ENCODE peak calls at places on chromosomes 5 and 9, in seven cellular contexts. N, V, U, Y, G, K and P are unnamed samples.
A peak's percentile ranks its signal among the peaks of the same experiment; 100 is the strongest.

GRCh38 chr9:124297553-124297905 is 39.8 kb downstream of the NEK6 start:
- DNase-seq in N (peak; percentile 90), V (peak; percentile 72), U (peak; percentile 72), Y (peak; percentile 28), G (no peak), K (no peak), P (no peak)

GRCh38 chr5:72093231-72093630 is 14.0 kb upstream of the MAP1B start:
- DNase-seq in N (no peak), V (no peak), U (no peak), Y (no peak), G (no peak), K (no peak), P (no peak)

GRCh38 chr5:74625742-74626241 is 14.7 kb downstream of the ENC1 start:
- DNase-seq in N (no peak), V (no peak), U (no peak), Y (no peak), G (no peak), K (no peak), P (no peak)

GRCh38 chr9:19894975-19895374 is 106.1 kb upstream of the SLC24A2 start:
- DNase-seq in N (peak; percentile 2), V (no peak), U (no peak), Y (no peak), G (no peak), K (no peak), P (no peak)

GRCh38 chr5:169811023-169811422 is 169.3 kb downstream of the INSYN2B start:
- DNase-seq in N (no peak), V (no peak), U (no peak), Y (no peak), G (no peak), K (no peak), P (no peak)

GRCh38 chr9:116998305-116998704 is 311.2 kb downstream of the TRIM32 start:
- DNase-seq in N (no peak), V (no peak), U (no peak), Y (no peak), G (no peak), K (peak; percentile 34), P (no peak)

GRCh38 chr5:95936812-95937397 is 24.7 kb downstream of the ELL2 start:
- DNase-seq in N (no peak), V (no peak), U (no peak), Y (no peak), G (no peak), K (no peak), P (no peak)

GRCh38 chr9:96245399-96245798 is 56.6 kb downstream of the HSD17B3 start:
- DNase-seq in N (no peak), V (no peak), U (no peak), Y (no peak), G (no peak), K (no peak), P (no peak)

GRCh38 chr5:179142434-179143198 is 82.4 kb downstream of the ZNF354C start:
- DNase-seq in N (peak; percentile 16), V (no peak), U (no peak), Y (no peak), G (no peak), K (no peak), P (no peak)

GRCh38 chr5:72377920-72378635 is 57.9 kb downstream of the PTCD2 start:
- DNase-seq in N (no peak), V (no peak), U (no peak), Y (no peak), G (no peak), K (no peak), P (no peak)

GRCh38 chr9:134496413-134497282 is 145.0 kb upstream of the COL5A1 start:
- DNase-seq in N (peak; percentile 36), V (no peak), U (no peak), Y (no peak), G (no peak), K (no peak), P (no peak)

GRCh38 chr9:112072721-112073553 is 102.2 kb downstream of the SUSD1 start:
- DNase-seq in N (peak; percentile 92), V (peak; percentile 51), U (no peak), Y (no peak), G (no peak), K (no peak), P (no peak)

GRCh38 chr5:178630475-178630930 is 3.7 kb upstream of the CLK4 start:
- DNase-seq in N (no peak), V (peak; percentile 51), U (no peak), Y (no peak), G (no peak), K (no peak), P (no peak)

GRCh38 chr9:94675008-94675841 is 35.9 kb upstream of the FBP1 start:
- DNase-seq in N (no peak), V (no peak), U (no peak), Y (no peak), G (no peak), K (no peak), P (no peak)

GRCh38 chr9:133471551-133472276 is 7.2 kb downstream of the SLC2A6 start:
- DNase-seq in N (no peak), V (no peak), U (no peak), Y (no peak), G (no peak), K (no peak), P (no peak)

GRCh38 chr5:168714046-168714445 is 134.9 kb upstream of the PANK3 start:
- DNase-seq in N (no peak), V (no peak), U (peak; percentile 18), Y (no peak), G (no peak), K (no peak), P (no peak)

GRCh38 chr5:14557203-14557725 is 24.3 kb upstream of the OTULINL start:
- DNase-seq in N (no peak), V (no peak), U (no peak), Y (no peak), G (no peak), K (no peak), P (no peak)

GRCh38 chr9:90933468-90933867 is 131.8 kb downstream of the SYK start:
- DNase-seq in N (no peak), V (no peak), U (no peak), Y (no peak), G (no peak), K (no peak), P (no peak)

GRCh38 chr5:153632748-153633290 is 142.3 kb downstream of the GRIA1 start:
- DNase-seq in N (no peak), V (no peak), U (no peak), Y (no peak), G (no peak), K (no peak), P (no peak)

GRCh38 chr9:3939820-3940219 is 360.0 kb downstream of the GLIS3 start:
- DNase-seq in N (no peak), V (no peak), U (no peak), Y (no peak), G (no peak), K (no peak), P (no peak)

GRCh38 chr5:2415678-2416077 is 335.8 kb downstream of the IRX2 start:
- DNase-seq in N (no peak), V (no peak), U (no peak), Y (no peak), G (no peak), K (no peak), P (no peak)

GRCh38 chr5:141374627-141375026 is 936 bp downstream of the PCDHGA6 start:
- DNase-seq in N (no peak), V (no peak), U (no peak), Y (no peak), G (no peak), K (no peak), P (no peak)

GRCh38 chr9:134477927-134478326 is 151.7 kb downstream of the RXRA start:
- DNase-seq in N (no peak), V (no peak), U (no peak), Y (no peak), G (no peak), K (no peak), P (no peak)

GRCh38 chr5:4099401-4099800 is 503.8 kb downstream of the IRX1 start:
- DNase-seq in N (no peak), V (no peak), U (no peak), Y (no peak), G (no peak), K (no peak), P (no peak)

GRCh38 chr9:99029083-99029482 is 75.8 kb upstream of the TGFBR1 start:
- DNase-seq in N (no peak), V (no peak), U (peak; percentile 2), Y (no peak), G (no peak), K (no peak), P (no peak)

GRCh38 chr9:114995681-114996221 is 65.4 kb upstream of the TNFSF8 start:
- DNase-seq in N (no peak), V (no peak), U (no peak), Y (no peak), G (peak; percentile 41), K (no peak), P (no peak)

GRCh38 chr5:179168636-179169035 is 108.5 kb downstream of the ZNF354C start:
- DNase-seq in N (no peak), V (no peak), U (no peak), Y (no peak), G (no peak), K (no peak), P (no peak)

GRCh38 chr9:117232991-117233390 is 181.9 kb downstream of the ASTN2 start:
- DNase-seq in N (no peak), V (no peak), U (no peak), Y (no peak), G (no peak), K (no peak), P (no peak)

GRCh38 chr5:36177715-36178556 is 26.0 kb downstream of the SKP2 start:
- DNase-seq in N (peak; percentile 15), V (peak; percentile 56), U (no peak), Y (no peak), G (no peak), K (no peak), P (no peak)

GRCh38 chr5:110377411-110378392 is 348.8 kb downstream of the TMEM232 start:
- DNase-seq in N (no peak), V (no peak), U (no peak), Y (no peak), G (no peak), K (no peak), P (no peak)

GRCh38 chr9:112184946-112185345 is 9.8 kb upstream of the SUSD1 start:
- DNase-seq in N (no peak), V (no peak), U (no peak), Y (no peak), G (no peak), K (no peak), P (no peak)

GRCh38 chr9:102049586-102050246 is 311.3 kb upstream of the GRIN3A start:
- DNase-seq in N (no peak), V (no peak), U (no peak), Y (no peak), G (no peak), K (no peak), P (no peak)

GRCh38 chr9:121837113-121838010 is 185.9 kb downstream of the DAB2IP start:
- DNase-seq in N (peak; percentile 32), V (no peak), U (peak; percentile 40), Y (no peak), G (no peak), K (no peak), P (no peak)

GRCh38 chr5:113608113-113608551 is 94.6 kb downstream of the YTHDC2 start:
- DNase-seq in N (no peak), V (no peak), U (no peak), Y (no peak), G (no peak), K (no peak), P (no peak)

GRCh38 chr9:74125916-74126315 is 371.2 kb upstream of the RORB start:
- DNase-seq in N (no peak), V (no peak), U (no peak), Y (no peak), G (no peak), K (no peak), P (no peak)

GRCh38 chr9:130667117-130667430 is 2.7 kb downstream of the PRDM12 start:
- DNase-seq in N (no peak), V (no peak), U (no peak), Y (no peak), G (no peak), K (no peak), P (no peak)

GRCh38 chr5:173707392-173707791 is 90.9 kb upstream of the BOD1 start:
- DNase-seq in N (no peak), V (no peak), U (peak; percentile 51), Y (no peak), G (no peak), K (no peak), P (no peak)

GRCh38 chr9:81993656-81994055 is 5.1 kb downstream of the SPATA31D1 start:
- DNase-seq in N (no peak), V (no peak), U (no peak), Y (no peak), G (no peak), K (no peak), P (no peak)